ENCODE peak calls at places on chromosomes 12 and 14, in six cellular contexts. C, S, A, T, M and E are unnamed samples.

GRCh38 chr12:71469235-71469873 is 29.8 kb downstream of the LGR5 start:
- DNase-seq in C (no peak), S (no peak), A (no peak), T (no peak), M (no peak), E (no peak)

GRCh38 chr12:131459666-131460365 is 251.1 kb upstream of the SFSWAP start:
- DNase-seq in C (no peak), S (no peak), A (no peak), T (no peak), M (no peak), E (no peak)

GRCh38 chr14:105050551-105050897 is 14.7 kb downstream of the GPR132 start:
- DNase-seq in C (no peak), S (no peak), A (no peak), T (no peak), M (peak), E (peak)

GRCh38 chr14:55556929-55557623 is 22.9 kb upstream of the KTN1 start:
- DNase-seq in C (no peak), S (no peak), A (peak), T (peak), M (peak), E (peak)

GRCh38 chr12:6092784-6093722 is 31.4 kb downstream of the VWF start:
- DNase-seq in C (no peak), S (no peak), A (no peak), T (no peak), M (no peak), E (no peak)

GRCh38 chr14:24369907-24370687 is 2.1 kb downstream of the NFATC4 start:
- DNase-seq in C (no peak), S (no peak), A (no peak), T (no peak), M (no peak), E (no peak)

GRCh38 chr14:86013663-86014062 is 483.7 kb downstream of the FLRT2 start:
- DNase-seq in C (no peak), S (no peak), A (no peak), T (no peak), M (no peak), E (peak)

GRCh38 chr12:30219047-30219446 is 435.3 kb upstream of the TMTC1 start:
- DNase-seq in C (no peak), S (no peak), A (no peak), T (no peak), M (no peak), E (no peak)

GRCh38 chr12:121829250-121829918 is 25.6 kb downstream of the SETD1B start:
- DNase-seq in C (no peak), S (no peak), A (no peak), T (no peak), M (no peak), E (no peak)

GRCh38 chr12:66929121-66929520 is 250.2 kb upstream of the GRIP1 start:
- DNase-seq in C (no peak), S (no peak), A (no peak), T (no peak), M (no peak), E (no peak)

GRCh38 chr14:38171197-38171596 is 36.5 kb upstream of the SSTR1 start:
- DNase-seq in C (no peak), S (no peak), A (no peak), T (no peak), M (peak), E (no peak)

GRCh38 chr14:38135096-38135495 is 72.6 kb upstream of the SSTR1 start:
- DNase-seq in C (no peak), S (no peak), A (no peak), T (no peak), M (no peak), E (no peak)

GRCh38 chr12:71461787-71462328 is 22.3 kb downstream of the LGR5 start:
- DNase-seq in C (no peak), S (no peak), A (no peak), T (no peak), M (no peak), E (no peak)

GRCh38 chr12:68905731-68906130 is 27.2 kb downstream of the CPM start:
- DNase-seq in C (no peak), S (no peak), A (no peak), T (no peak), M (no peak), E (no peak)

GRCh38 chr14:53011053-53011462 is 60.2 kb upstream of the FERMT2 start:
- DNase-seq in C (no peak), S (no peak), A (peak), T (no peak), M (no peak), E (no peak)

GRCh38 chr12:26233620-26234019 is 38.2 kb downstream of the SSPN start:
- DNase-seq in C (no peak), S (no peak), A (no peak), T (peak), M (no peak), E (no peak)

GRCh38 chr12:559208-559905 is 99.6 kb downstream of the B4GALNT3 start:
- DNase-seq in C (no peak), S (no peak), A (no peak), T (no peak), M (no peak), E (no peak)

GRCh38 chr12:2183556-2184541 is 131.1 kb downstream of the CACNA1C start:
- DNase-seq in C (no peak), S (no peak), A (no peak), T (peak), M (no peak), E (no peak)

GRCh38 chr12:113114447-113115178 is 20.9 kb downstream of the RASAL1 start:
- DNase-seq in C (no peak), S (no peak), A (no peak), T (no peak), M (no peak), E (no peak)

GRCh38 chr12:53585726-53586125 is 40.5 kb downstream of the ATF7 start:
- DNase-seq in C (peak), S (no peak), A (no peak), T (no peak), M (no peak), E (no peak)

GRCh38 chr12:39043425-39043824 is 138.0 kb upstream of the CPNE8 start:
- DNase-seq in C (no peak), S (no peak), A (no peak), T (no peak), M (no peak), E (no peak)

GRCh38 chr12:1635656-1636055 is 6.6 kb downstream of the WNT5B start:
- DNase-seq in C (no peak), S (no peak), A (no peak), T (no peak), M (no peak), E (no peak)

GRCh38 chr14:25381498-25381897 is 331.6 kb upstream of the STXBP6 start:
- DNase-seq in C (no peak), S (no peak), A (no peak), T (no peak), M (no peak), E (no peak)

GRCh38 chr12:108508243-108508642 is 6.8 kb upstream of the FICD start:
- DNase-seq in C (no peak), S (no peak), A (no peak), T (no peak), M (no peak), E (no peak)

GRCh38 chr14:104358528-104359300 is 220.3 kb downstream of the KIF26A start:
- DNase-seq in C (no peak), S (no peak), A (no peak), T (no peak), M (no peak), E (no peak)

GRCh38 chr12:132545955-132546354 is 56.0 kb downstream of the FBRSL1 start:
- DNase-seq in C (no peak), S (no peak), A (no peak), T (no peak), M (no peak), E (no peak)

GRCh38 chr14:65132855-65133254 is 30.5 kb upstream of the MAX start:
- DNase-seq in C (no peak), S (no peak), A (no peak), T (no peak), M (no peak), E (no peak)

GRCh38 chr12:130615906-130616305 is 100.2 kb downstream of the RIMBP2 start:
- DNase-seq in C (no peak), S (no peak), A (no peak), T (no peak), M (no peak), E (no peak)

GRCh38 chr12:10398168-10398567 is 8.3 kb upstream of the KLRK1 start:
- DNase-seq in C (no peak), S (no peak), A (no peak), T (no peak), M (no peak), E (no peak)

GRCh38 chr14:77498984-77499527 is 440 bp upstream of the ISM2 start:
- DNase-seq in C (peak), S (no peak), A (no peak), T (no peak), M (no peak), E (no peak)

GRCh38 chr12:52217223-52217622 is 15.8 kb upstream of the KRT7 start:
- DNase-seq in C (no peak), S (no peak), A (peak), T (no peak), M (peak), E (peak)

GRCh38 chr14:81727243-81727642 is 193.6 kb upstream of the SEL1L start:
- DNase-seq in C (no peak), S (no peak), A (no peak), T (no peak), M (no peak), E (peak)

GRCh38 chr12:94545937-94546771 is 86.5 kb upstream of the CEP83 start:
- DNase-seq in C (peak), S (no peak), A (peak), T (peak), M (peak), E (no peak)

GRCh38 chr14:53715390-53715730 is 241.3 kb downstream of the BMP4 start:
- DNase-seq in C (no peak), S (no peak), A (no peak), T (peak), M (no peak), E (no peak)

GRCh38 chr14:54438703-54439102 is 2.5 kb downstream of the CNIH1 start:
- DNase-seq in C (no peak), S (no peak), A (no peak), T (no peak), M (no peak), E (no peak)

GRCh38 chr14:65413739-65414045 is 1.2 kb downstream of the FUT8 start:
- DNase-seq in C (no peak), S (no peak), A (no peak), T (no peak), M (no peak), E (no peak)

GRCh38 chr12:88801227-88802225 is 221.3 kb upstream of the KITLG start:
- DNase-seq in C (no peak), S (no peak), A (no peak), T (no peak), M (no peak), E (no peak)

GRCh38 chr12:116389990-116390655 is 112.6 kb upstream of the MED13L start:
- DNase-seq in C (no peak), S (no peak), A (no peak), T (no peak), M (no peak), E (no peak)